ENCODE peak calls at places on chromosomes 7 and 10, in ten cellular contexts. T is Panc1, J is non-pigmented ciliary epithelial cell, V is tibial artery, A is renal cortical epithelial cell, L is EL, I is M059J, X is fibroblast of gingiva, S is GM19239, R is HCT116. Z is an unnamed sample.

GRCh38 chr10:59677253-59677831 is 32.3 kb downstream of the SLC16A9 start:
- DNase-seq in T (no peak), J (no peak), V (no peak), A (no peak), L (no peak), I (no peak), X (no peak), S (no peak), R (no peak), Z (no peak)

GRCh38 chr7:118214051-118214832 is 10.3 kb upstream of the ANKRD7 start:
- DNase-seq in T (peak), J (peak), V (peak), A (peak), L (peak), I (peak), X (peak), S (peak), R (no peak), Z (peak)

GRCh38 chr7:12470930-12471329 is 67.3 kb upstream of the VWDE start:
- DNase-seq in T (no peak), J (no peak), V (no peak), A (no peak), L (no peak), I (no peak), X (no peak), S (no peak), R (no peak), Z (no peak)

GRCh38 chr7:90390926-90391325 is 12.3 kb upstream of the CLDN12 start:
- DNase-seq in T (no peak), J (no peak), V (no peak), A (no peak), L (no peak), I (no peak), X (no peak), S (no peak), R (no peak), Z (no peak)

GRCh38 chr7:97982647-97983046 is 7.3 kb downstream of the OCM2 start:
- DNase-seq in T (no peak), J (no peak), V (no peak), A (no peak), L (no peak), I (no peak), X (no peak), S (no peak), R (no peak), Z (no peak)

GRCh38 chr10:79277579-79277978 is 69.7 kb upstream of the PPIF start:
- DNase-seq in T (no peak), J (no peak), V (no peak), A (no peak), L (no peak), I (no peak), X (no peak), S (no peak), R (no peak), Z (no peak)

GRCh38 chr10:4470231-4470840 is 355.7 kb upstream of the AKR1E2 start:
- DNase-seq in T (no peak), J (peak), V (no peak), A (peak), L (peak), I (peak), X (peak), S (no peak), R (no peak), Z (peak)

GRCh38 chr7:40579401-40579800 is 444.6 kb downstream of the SUGCT start:
- DNase-seq in T (no peak), J (peak), V (no peak), A (no peak), L (peak), I (peak), X (no peak), S (no peak), R (no peak), Z (no peak)

GRCh38 chr10:5478694-5479305 is 20.6 kb downstream of the CALML5 start:
- DNase-seq in T (no peak), J (no peak), V (no peak), A (no peak), L (no peak), I (no peak), X (no peak), S (no peak), R (no peak), Z (no peak)

GRCh38 chr10:43712821-43713584 is 64.3 kb upstream of the ZNF32 start:
- DNase-seq in T (no peak), J (no peak), V (no peak), A (no peak), L (no peak), I (no peak), X (no peak), S (no peak), R (no peak), Z (no peak)